ENCODE peak calls at places on chromosomes 3 and 15, in six cellular contexts. One of them, this sample, is unnamed.

GRCh38 chr15:44295909-44296420 is 7.4 kb downstream of the GOLM2 start:
- DNase-seq in breast epithelium: no peak
- DNase-seq in adrenal gland: no peak
- DNase-seq in uterus: no peak
- DNase-seq in heart left ventricle: no peak
- DNase-seq in endothelial cell of umbilical vein: no peak
- DNase-seq in this sample: no peak

GRCh38 chr3:127629462-127630403 is 748 bp downstream of the PODXL2 start:
- DNase-seq in adrenal gland: peak
- DNase-seq in uterus: no peak
- DNase-seq in endothelial cell of umbilical vein: no peak
- DNase-seq in heart left ventricle: no peak
- DNase-seq in breast epithelium: no peak
- DNase-seq in this sample: peak

GRCh38 chr3:88812576-88812975 is 294.8 kb upstream of the EPHA3 start:
- DNase-seq in breast epithelium: no peak
- DNase-seq in adrenal gland: no peak
- DNase-seq in endothelial cell of umbilical vein: no peak
- DNase-seq in heart left ventricle: no peak
- DNase-seq in uterus: no peak
- DNase-seq in this sample: no peak

GRCh38 chr15:57280464-57280863 is 95.8 kb upstream of the CGNL1 start:
- DNase-seq in breast epithelium: no peak
- DNase-seq in uterus: no peak
- DNase-seq in heart left ventricle: no peak
- DNase-seq in endothelial cell of umbilical vein: no peak
- DNase-seq in adrenal gland: no peak
- DNase-seq in this sample: no peak

GRCh38 chr3:144652573-144652972 is 681.0 kb downstream of the DIPK2A start:
- DNase-seq in adrenal gland: no peak
- DNase-seq in endothelial cell of umbilical vein: no peak
- DNase-seq in uterus: no peak
- DNase-seq in heart left ventricle: no peak
- DNase-seq in breast epithelium: no peak
- DNase-seq in this sample: no peak

GRCh38 chr15:68871507-68871906 is 50.8 kb upstream of the ANP32A start:
- DNase-seq in uterus: no peak
- DNase-seq in adrenal gland: no peak
- DNase-seq in heart left ventricle: no peak
- DNase-seq in endothelial cell of umbilical vein: no peak
- DNase-seq in breast epithelium: no peak
- DNase-seq in this sample: no peak

GRCh38 chr3:59040902-59041301 is 8.9 kb downstream of the CFAP20DC start:
- DNase-seq in uterus: no peak
- DNase-seq in endothelial cell of umbilical vein: no peak
- DNase-seq in adrenal gland: no peak
- DNase-seq in heart left ventricle: no peak
- DNase-seq in breast epithelium: no peak
- DNase-seq in this sample: no peak

GRCh38 chr3:112755845-112756671 is 90.6 kb downstream of the CD200R1L start:
- DNase-seq in heart left ventricle: no peak
- DNase-seq in uterus: no peak
- DNase-seq in adrenal gland: no peak
- DNase-seq in endothelial cell of umbilical vein: no peak
- DNase-seq in breast epithelium: no peak
- DNase-seq in this sample: no peak

GRCh38 chr3:195238626-195239118 is 32.3 kb downstream of the XXYLT1 start:
- DNase-seq in breast epithelium: no peak
- DNase-seq in uterus: peak
- DNase-seq in endothelial cell of umbilical vein: no peak
- DNase-seq in heart left ventricle: peak
- DNase-seq in adrenal gland: peak
- DNase-seq in this sample: peak

GRCh38 chr3:51390600-51391074 is 448 bp upstream of the RBM15B start:
- DNase-seq in endothelial cell of umbilical vein: no peak
- DNase-seq in uterus: no peak
- DNase-seq in breast epithelium: no peak
- DNase-seq in heart left ventricle: no peak
- DNase-seq in adrenal gland: no peak
- DNase-seq in this sample: no peak

GRCh38 chr3:20108869-20109268 is 68.6 kb downstream of the KAT2B start:
- DNase-seq in breast epithelium: no peak
- DNase-seq in heart left ventricle: no peak
- DNase-seq in adrenal gland: no peak
- DNase-seq in uterus: no peak
- DNase-seq in endothelial cell of umbilical vein: no peak
- DNase-seq in this sample: no peak

GRCh38 chr15:78298983-78299301 is 467 bp downstream of the SKIC8 start:
- DNase-seq in breast epithelium: no peak
- DNase-seq in adrenal gland: no peak
- DNase-seq in endothelial cell of umbilical vein: no peak
- DNase-seq in uterus: no peak
- DNase-seq in heart left ventricle: no peak
- DNase-seq in this sample: no peak

GRCh38 chr3:34207826-34208225 is 409.4 kb downstream of the PDCD6IP start:
- DNase-seq in uterus: no peak
- DNase-seq in endothelial cell of umbilical vein: peak
- DNase-seq in adrenal gland: no peak
- DNase-seq in heart left ventricle: no peak
- DNase-seq in breast epithelium: no peak
- DNase-seq in this sample: no peak

GRCh38 chr15:64461577-64462162 is 1.3 kb downstream of the ZNF609 start:
- DNase-seq in endothelial cell of umbilical vein: peak
- DNase-seq in breast epithelium: no peak
- DNase-seq in uterus: no peak
- DNase-seq in adrenal gland: no peak
- DNase-seq in heart left ventricle: no peak
- DNase-seq in this sample: no peak

GRCh38 chr3:140584549-140584948 is 93.3 kb upstream of the TRIM42 start:
- DNase-seq in uterus: no peak
- DNase-seq in adrenal gland: no peak
- DNase-seq in endothelial cell of umbilical vein: no peak
- DNase-seq in breast epithelium: no peak
- DNase-seq in heart left ventricle: no peak
- DNase-seq in this sample: no peak

GRCh38 chr3:155746703-155747102 is 1.8 kb upstream of the PLCH1 start:
- DNase-seq in endothelial cell of umbilical vein: no peak
- DNase-seq in breast epithelium: no peak
- DNase-seq in heart left ventricle: no peak
- DNase-seq in adrenal gland: no peak
- DNase-seq in uterus: no peak
- DNase-seq in this sample: no peak

GRCh38 chr3:155744091-155744625 is 713 bp downstream of the PLCH1 start:
- DNase-seq in heart left ventricle: peak
- DNase-seq in endothelial cell of umbilical vein: no peak
- DNase-seq in breast epithelium: peak
- DNase-seq in adrenal gland: peak
- DNase-seq in uterus: no peak
- DNase-seq in this sample: peak

GRCh38 chr3:155743616-155744015 is 1.3 kb downstream of the PLCH1 start:
- DNase-seq in endothelial cell of umbilical vein: peak
- DNase-seq in adrenal gland: no peak
- DNase-seq in breast epithelium: no peak
- DNase-seq in uterus: no peak
- DNase-seq in heart left ventricle: no peak
- DNase-seq in this sample: no peak

GRCh38 chr3:155745795-155746550 is 1.1 kb upstream of the PLCH1 start:
- DNase-seq in adrenal gland: no peak
- DNase-seq in heart left ventricle: no peak
- DNase-seq in breast epithelium: no peak
- DNase-seq in uterus: no peak
- DNase-seq in endothelial cell of umbilical vein: peak
- DNase-seq in this sample: no peak

GRCh38 chr3:155744626-155745324 is at the start of gene PLCH1:
- DNase-seq in adrenal gland: peak
- DNase-seq in uterus: peak
- DNase-seq in heart left ventricle: peak
- DNase-seq in breast epithelium: peak
- DNase-seq in endothelial cell of umbilical vein: peak
- DNase-seq in this sample: peak
- TF ChIP-seq POLR2A in adrenal gland: no peak
- TF ChIP-seq POLR2A in uterus: peak
- TF ChIP-seq POLR2A in heart left ventricle: no peak
- TF ChIP-seq POLR2A in breast epithelium: no peak
- TF ChIP-seq POLR2A in endothelial cell of umbilical vein: no peak
- TF ChIP-seq POLR2A in this sample: peak

GRCh38 chr3:64388886-64389285 is 163.6 kb upstream of the PRICKLE2 start:
- DNase-seq in adrenal gland: no peak
- DNase-seq in uterus: no peak
- DNase-seq in breast epithelium: no peak
- DNase-seq in endothelial cell of umbilical vein: no peak
- DNase-seq in heart left ventricle: no peak
- DNase-seq in this sample: no peak

GRCh38 chr3:64384561-64384960 is 159.3 kb upstream of the PRICKLE2 start:
- DNase-seq in heart left ventricle: no peak
- DNase-seq in adrenal gland: no peak
- DNase-seq in endothelial cell of umbilical vein: no peak
- DNase-seq in uterus: no peak
- DNase-seq in breast epithelium: no peak
- DNase-seq in this sample: no peak

GRCh38 chr3:64385256-64385655 is 160.0 kb upstream of the PRICKLE2 start:
- DNase-seq in heart left ventricle: no peak
- DNase-seq in breast epithelium: no peak
- DNase-seq in uterus: no peak
- DNase-seq in adrenal gland: no peak
- DNase-seq in endothelial cell of umbilical vein: no peak
- DNase-seq in this sample: no peak

GRCh38 chr3:64392001-64392400 is 166.7 kb upstream of the PRICKLE2 start:
- DNase-seq in heart left ventricle: no peak
- DNase-seq in adrenal gland: no peak
- DNase-seq in endothelial cell of umbilical vein: no peak
- DNase-seq in uterus: no peak
- DNase-seq in breast epithelium: no peak
- DNase-seq in this sample: no peak

GRCh38 chr3:64387688-64388087 is 162.4 kb upstream of the PRICKLE2 start:
- DNase-seq in heart left ventricle: no peak
- DNase-seq in breast epithelium: no peak
- DNase-seq in adrenal gland: no peak
- DNase-seq in uterus: no peak
- DNase-seq in endothelial cell of umbilical vein: no peak
- DNase-seq in this sample: no peak
- H3K27ac ChIP-seq in heart left ventricle: no peak
- H3K27ac ChIP-seq in breast epithelium: no peak
- H3K27ac ChIP-seq in adrenal gland: no peak
- H3K27ac ChIP-seq in uterus: no peak
- H3K27ac ChIP-seq in endothelial cell of umbilical vein: no peak
- H3K27ac ChIP-seq in this sample: no peak

GRCh38 chr15:41251411-41251810 is 20.3 kb downstream of the CHP1 start:
- DNase-seq in heart left ventricle: no peak
- DNase-seq in adrenal gland: peak
- DNase-seq in uterus: no peak
- DNase-seq in breast epithelium: no peak
- DNase-seq in endothelial cell of umbilical vein: no peak
- DNase-seq in this sample: no peak
- TF ChIP-seq POLR2A in heart left ventricle: no peak
- TF ChIP-seq POLR2A in adrenal gland: no peak
- TF ChIP-seq POLR2A in uterus: no peak
- TF ChIP-seq POLR2A in breast epithelium: no peak
- TF ChIP-seq POLR2A in endothelial cell of umbilical vein: no peak
- TF ChIP-seq POLR2A in this sample: no peak

GRCh38 chr3:186746008-186746407 is 28.8 kb downstream of the KNG1 start:
- DNase-seq in adrenal gland: peak
- DNase-seq in breast epithelium: no peak
- DNase-seq in heart left ventricle: peak
- DNase-seq in endothelial cell of umbilical vein: peak
- DNase-seq in uterus: no peak
- DNase-seq in this sample: peak

GRCh38 chr3:186742618-186743335 is 25.6 kb downstream of the KNG1 start:
- DNase-seq in breast epithelium: no peak
- DNase-seq in endothelial cell of umbilical vein: no peak
- DNase-seq in adrenal gland: no peak
- DNase-seq in heart left ventricle: no peak
- DNase-seq in uterus: no peak
- DNase-seq in this sample: no peak
- H3K27ac ChIP-seq in breast epithelium: no peak
- H3K27ac ChIP-seq in endothelial cell of umbilical vein: no peak
- H3K27ac ChIP-seq in adrenal gland: no peak
- H3K27ac ChIP-seq in heart left ventricle: no peak
- H3K27ac ChIP-seq in uterus: no peak
- H3K27ac ChIP-seq in this sample: peak

DNA sequence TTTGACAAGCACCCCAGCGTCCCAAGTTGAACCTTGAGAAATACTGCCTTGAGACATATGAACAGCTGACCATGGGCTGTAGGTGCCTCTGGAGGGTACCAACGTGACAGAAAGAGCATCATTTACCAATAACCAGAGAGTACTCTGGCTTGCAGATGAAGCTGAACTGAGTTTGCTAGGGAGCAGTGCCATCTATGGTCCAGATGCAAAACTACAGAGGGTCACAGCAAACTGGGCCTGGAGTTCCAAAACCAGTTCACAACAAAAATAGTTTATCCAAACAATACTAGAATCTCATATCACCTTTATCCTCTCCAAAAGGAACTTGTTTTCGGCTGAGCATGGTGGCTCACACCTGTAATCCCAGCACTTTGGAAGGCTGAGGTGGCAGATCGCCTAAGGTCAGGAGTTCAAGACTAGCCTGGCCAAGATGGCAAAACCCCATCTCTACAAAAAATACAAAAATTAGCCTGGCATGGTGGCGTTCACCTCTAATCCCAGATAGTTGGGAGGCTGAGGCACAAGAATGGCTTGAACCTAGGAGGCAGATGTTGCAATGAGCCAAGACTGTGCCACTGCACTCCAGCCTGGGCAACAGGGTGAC is 69.3 kb downstream of the CHAC1 start:
- DNase-seq in heart left ventricle: no peak
- DNase-seq in endothelial cell of umbilical vein: peak
- DNase-seq in adrenal gland: peak
- DNase-seq in breast epithelium: no peak
- DNase-seq in uterus: no peak
- DNase-seq in this sample: no peak
- TF ChIP-seq POLR2A in heart left ventricle: no peak
- TF ChIP-seq POLR2A in endothelial cell of umbilical vein: no peak
- TF ChIP-seq POLR2A in adrenal gland: no peak
- TF ChIP-seq POLR2A in breast epithelium: no peak
- TF ChIP-seq POLR2A in uterus: no peak
- TF ChIP-seq POLR2A in this sample: no peak

GRCh38 chr3:44648564-44649229 is at the start of gene ZNF35:
- DNase-seq in adrenal gland: peak
- DNase-seq in uterus: peak
- DNase-seq in breast epithelium: peak
- DNase-seq in heart left ventricle: peak
- DNase-seq in endothelial cell of umbilical vein: peak
- DNase-seq in this sample: peak
- H3K27ac ChIP-seq in adrenal gland: no peak
- H3K27ac ChIP-seq in uterus: peak
- H3K27ac ChIP-seq in breast epithelium: peak
- H3K27ac ChIP-seq in heart left ventricle: peak
- H3K27ac ChIP-seq in endothelial cell of umbilical vein: peak
- H3K27ac ChIP-seq in this sample: peak